ENCODE peak calls at places on chromosome 1, in ten cellular contexts. Y, C, T, U, J, F, D, M, L and O are unnamed samples.

GRCh38 chr1:230270940-230271325 is 155.2 kb downstream of the PGBD5 start:
- DNase-seq in F (no peak), L (peak), M (no peak), C (no peak), U (no peak), Y (peak), T (no peak), J (no peak), D (no peak), O (no peak)

GRCh38 chr1:11961230-11961629 is 19.0 kb upstream of the MFN2 start:
- DNase-seq in L (no peak), J (peak), C (peak), D (peak), U (no peak), T (no peak), F (no peak), M (no peak), Y (no peak), O (no peak)

GRCh38 chr1:6127587-6128163 is 52.4 kb downstream of the CHD5 start:
- DNase-seq in M (peak), C (no peak), F (peak), T (peak), D (peak), Y (peak), U (peak), J (peak), L (no peak), O (peak)

GRCh38 chr1:228514421-228514820 is 27.2 kb downstream of the RNF187 start:
- DNase-seq in D (no peak), L (no peak), Y (no peak), F (no peak), M (no peak), T (no peak), J (no peak), C (no peak), U (no peak), O (peak)

GRCh38 chr1:32363713-32364112 is 1.4 kb downstream of the TSSK3 start:
- DNase-seq in C (no peak), F (no peak), D (no peak), U (no peak), T (no peak), M (no peak), J (no peak), L (no peak), Y (no peak), O (no peak)

GRCh38 chr1:20342294-20343148 is 51.8 kb downstream of the VWA5B1 start:
- DNase-seq in Y (no peak), U (no peak), F (no peak), M (no peak), J (no peak), D (no peak), C (peak), T (no peak), L (no peak), O (no peak)

GRCh38 chr1:246805135-246805716 is 81.0 kb downstream of the SCCPDH start:
- DNase-seq in U (no peak), Y (no peak), D (no peak), L (no peak), C (no peak), T (no peak), M (no peak), F (no peak), J (no peak), O (no peak)

GRCh38 chr1:183411091-183411490 is 7.1 kb downstream of the NMNAT2 start:
- DNase-seq in J (no peak), F (no peak), C (no peak), U (no peak), M (no peak), Y (no peak), L (no peak), T (no peak), D (no peak), O (no peak)

GRCh38 chr1:109370712-109371270 is 26.9 kb downstream of the SORT1 start:
- DNase-seq in C (no peak), U (peak), D (no peak), F (no peak), M (no peak), T (no peak), Y (no peak), L (no peak), J (peak), O (peak)

GRCh38 chr1:59027176-59027575 is 243.3 kb upstream of the JUN start:
- DNase-seq in D (no peak), F (no peak), J (no peak), U (no peak), T (no peak), C (no peak), M (no peak), Y (no peak), L (no peak), O (no peak)

GRCh38 chr1:54357967-54358366 is 48.2 kb downstream of the SSBP3 start:
- DNase-seq in J (no peak), C (no peak), U (no peak), Y (no peak), L (no peak), D (no peak), F (no peak), M (no peak), T (no peak), O (no peak)

GRCh38 chr1:182385885-182386853 is 5.4 kb downstream of the GLUL start:
- DNase-seq in L (no peak), Y (no peak), M (no peak), F (no peak), T (no peak), J (no peak), U (no peak), C (no peak), D (no peak), O (no peak)

GRCh38 chr1:14549897-14550635 is 48.4 kb upstream of the KAZN start:
- DNase-seq in J (no peak), F (no peak), C (no peak), D (no peak), M (no peak), Y (no peak), T (no peak), U (no peak), L (no peak), O (no peak)

GRCh38 chr1:87940410-87940809 is 611.7 kb downstream of the LMO4 start:
- DNase-seq in J (no peak), Y (no peak), M (no peak), T (no peak), L (no peak), U (no peak), D (no peak), F (no peak), C (no peak), O (no peak)

GRCh38 chr1:15937146-15937545 is 38.8 kb downstream of the ZBTB17 start:
- DNase-seq in L (no peak), Y (no peak), F (no peak), J (no peak), T (no peak), U (no peak), M (no peak), C (no peak), D (no peak), O (no peak)

GRCh38 chr1:185533596-185533995 is 200.6 kb upstream of the HMCN1 start:
- DNase-seq in L (no peak), U (no peak), C (no peak), Y (no peak), F (no peak), T (no peak), J (no peak), M (no peak), D (no peak), O (no peak)

GRCh38 chr1:93658188-93658587 is 23.4 kb downstream of the BCAR3 start:
- DNase-seq in C (no peak), M (no peak), U (no peak), L (no peak), F (no peak), D (no peak), T (no peak), J (no peak), Y (no peak), O (no peak)

GRCh38 chr1:28091043-28091781 is 2.8 kb upstream of the EYA3 start:
- DNase-seq in F (peak), L (peak), T (peak), Y (peak), M (peak), J (peak), D (peak), C (peak), U (peak), O (peak)

GRCh38 chr1:101309334-101310221 is 72.8 kb downstream of the S1PR1 start:
- DNase-seq in M (peak), D (peak), T (peak), Y (peak), F (peak), U (peak), C (peak), L (peak), J (peak), O (peak)

GRCh38 chr1:10074059-10074854 is 41.5 kb downstream of the UBE4B start:
- DNase-seq in T (no peak), U (peak), M (no peak), J (peak), C (no peak), Y (no peak), D (no peak), F (peak), L (peak), O (peak)

GRCh38 chr1:64010316-64010715 is 193.1 kb upstream of the UBE2U start:
- DNase-seq in J (no peak), L (no peak), T (no peak), F (no peak), U (no peak), Y (no peak), M (no peak), C (no peak), D (no peak), O (no peak)

GRCh38 chr1:226404063-226404903 is 3.6 kb downstream of the PARP1 start:
- DNase-seq in M (no peak), L (no peak), D (no peak), J (peak), U (no peak), Y (no peak), F (no peak), C (peak), T (no peak), O (no peak)

GRCh38 chr1:231494439-231495110 is 33.9 kb upstream of the TSNAX start:
- DNase-seq in D (no peak), J (no peak), T (no peak), L (no peak), Y (no peak), F (no peak), M (no peak), U (no peak), C (no peak), O (no peak)

GRCh38 chr1:226406401-226406881 is 1.5 kb downstream of the PARP1 start:
- DNase-seq in M (no peak), J (peak), Y (no peak), F (no peak), D (peak), L (peak), T (no peak), U (peak), C (peak), O (peak)

GRCh38 chr1:11704226-11704619 is 12.7 kb downstream of the DRAXIN start:
- DNase-seq in M (no peak), F (no peak), L (no peak), J (no peak), C (no peak), D (no peak), Y (no peak), T (no peak), U (no peak), O (no peak)

GRCh38 chr1:30670195-30671060 is 53.0 kb downstream of the MATN1 start:
- DNase-seq in F (no peak), Y (no peak), D (no peak), M (no peak), J (peak), T (no peak), C (no peak), U (no peak), L (no peak), O (no peak)

GRCh38 chr1:43312638-43313515 is 12.1 kb downstream of the TIE1 start:
- DNase-seq in L (no peak), M (no peak), U (no peak), F (no peak), D (no peak), C (no peak), Y (no peak), T (no peak), J (no peak), O (no peak)

GRCh38 chr1:2141025-2141424 is 53.5 kb downstream of the FAAP20 start:
- DNase-seq in U (no peak), T (no peak), C (no peak), J (no peak), L (no peak), F (no peak), Y (no peak), D (no peak), M (no peak), O (no peak)

GRCh38 chr1:1817262-1817661 is 39.0 kb upstream of the NADK start:
- DNase-seq in T (no peak), J (no peak), D (no peak), Y (no peak), M (no peak), U (no peak), C (no peak), F (no peak), L (no peak), O (no peak)